ENCODE peak calls at places on chromosomes 12 and 14, in five cellular contexts. A is mesendoderm, F is pancreas, S is tibial nerve, H is left ventricle myocardium inferior. M is an unnamed sample. For H3K4me1, the result is how much of the 10 kb centered on the place peaks cover.

GRCh38 chr14:105294142-105294597 is 6.6 kb downstream of the BRF1 start:
- DNase-seq in A (peak), F (peak), H (peak), S (no peak), M (no peak)

GRCh38 chr12:106409898-106410297 is 52.4 kb downstream of the POLR3B start:
- DNase-seq in H (no peak), A (no peak), F (no peak), S (no peak), M (no peak)

GRCh38 chr12:12441891-12442461 is 85.1 kb downstream of the BORCS5 start:
- DNase-seq in S (no peak), F (no peak), A (no peak), H (no peak), M (no peak)

GRCh38 chr14:58395815-58396626 is at the start of gene TOMM20L:
- DNase-seq in F (peak), S (no peak), A (peak), H (peak), M (peak)

GRCh38 chr14:104821229-104821945 is 20.5 kb downstream of the ZBTB42 start:
- DNase-seq in F (no peak), S (no peak), H (no peak), A (no peak), M (peak)

GRCh38 chr14:83960832-83961512 is 1569.0 kb upstream of the FLRT2 start:
- DNase-seq in H (no peak), F (no peak), A (peak), S (no peak), M (no peak)

GRCh38 chr12:102454808-102455760 is 25.3 kb downstream of the IGF1 start:
- DNase-seq in F (no peak), H (no peak), A (no peak), S (no peak), M (no peak)

GRCh38 chr12:121008347-121009098 is 7.8 kb downstream of the C12orf43 start:
- DNase-seq in H (no peak), A (no peak), S (no peak), F (no peak), M (peak)

GRCh38 chr14:95500201-95500681 is 16.2 kb downstream of the SYNE3 start:
- DNase-seq in F (no peak), H (no peak), S (no peak), A (no peak), M (no peak)

GRCh38 chr14:77605392-77605978 is 11.0 kb downstream of the SPTLC2 start:
- DNase-seq in A (no peak), H (no peak), F (no peak), S (no peak), M (no peak)

GRCh38 chr12:24488091-24488596 is 460.8 kb downstream of the BCAT1 start:
- DNase-seq in A (no peak), H (no peak), F (no peak), S (no peak), M (no peak)

GRCh38 chr12:72982351-72982750 is 710.2 kb downstream of the TRHDE start:
- DNase-seq in F (no peak), A (no peak), S (no peak), H (no peak), M (no peak)

GRCh38 chr12:123092866-123093265 is 58.0 kb downstream of the PITPNM2 start:
- DNase-seq in H (no peak), S (no peak), F (no peak), A (no peak), M (no peak)

GRCh38 chr14:57692671-57693070 is 173.2 kb downstream of the SLC35F4 start:
- DNase-seq in F (no peak), S (no peak), H (no peak), A (peak), M (no peak)

GRCh38 chr12:88338486-88338885 is 196.4 kb downstream of the TMTC3 start:
- DNase-seq in A (no peak), S (no peak), F (no peak), H (no peak), M (no peak)

GRCh38 chr14:82394916-82395315 is 861.3 kb upstream of the SEL1L start:
- DNase-seq in A (no peak), S (no peak), F (no peak), H (no peak), M (no peak)

GRCh38 chr12:120468846-120469449 is 600 bp downstream of the SRSF9 start:
- DNase-seq in S (no peak), A (no peak), H (peak), F (peak), M (peak)

GRCh38 chr14:94026173-94026885 is at the start of gene OTUB2:
- DNase-seq in F (peak), A (peak), S (peak), H (peak), M (peak)

GRCh38 chr12:124828264-124829007 is 35.2 kb downstream of the SCARB1 start:
- DNase-seq in A (peak), F (peak), H (no peak), S (no peak), M (no peak)

DNA sequence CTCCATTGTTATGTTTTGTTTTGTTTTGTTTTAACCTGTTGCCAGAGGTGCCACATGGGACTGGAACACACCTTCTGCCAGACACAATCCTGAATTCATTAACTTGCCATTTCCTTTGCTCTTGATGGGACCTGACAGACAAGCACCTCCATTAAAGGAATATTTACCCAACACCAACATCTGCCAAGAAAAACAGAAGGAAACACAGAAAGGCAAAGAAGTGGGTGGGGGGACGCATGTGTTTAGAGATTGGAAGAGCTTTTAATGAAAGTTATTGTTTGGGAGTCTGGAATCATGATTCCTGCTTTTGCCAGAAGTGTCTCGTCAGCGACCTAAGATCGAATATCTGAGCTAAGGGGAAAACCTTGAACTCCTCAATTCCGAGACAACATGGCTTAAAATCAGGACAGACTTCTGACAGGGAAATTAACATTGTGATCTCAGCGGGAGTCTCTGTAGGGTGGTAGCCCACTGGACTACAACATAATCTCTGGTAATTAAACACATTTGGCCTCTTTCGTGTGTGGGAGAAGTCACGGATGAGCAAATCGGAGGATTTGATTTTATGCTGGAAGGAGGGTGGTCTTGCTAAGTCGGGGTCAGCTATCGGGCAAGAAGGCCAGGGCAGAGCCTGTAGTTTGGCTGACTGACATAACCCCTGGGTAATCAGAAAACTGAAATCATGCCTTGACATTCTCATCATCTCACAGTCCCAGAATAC is 210.3 kb upstream of the FAR2 start:
- DNase-seq in S (no peak), F (no peak), A (no peak), H (no peak), M (no peak)
- H3K4me1 ChIP-seq in S (under half), F (under half), A (under half), H (under half), M (under half)

GRCh38 chr12:104673294-104674062 is 216.7 kb downstream of the CHST11 start:
- DNase-seq in A (no peak), F (no peak), H (no peak), S (no peak), M (no peak)

GRCh38 chr12:104671407-104672095 is 214.8 kb downstream of the CHST11 start:
- DNase-seq in H (peak), A (peak), S (peak), F (peak), M (peak)

GRCh38 chr12:104672096-104672445 is 215.3 kb downstream of the CHST11 start:
- DNase-seq in F (peak), S (no peak), A (no peak), H (no peak), M (no peak)

GRCh38 chr12:104672501-104673265 is 215.9 kb downstream of the CHST11 start:
- DNase-seq in S (no peak), A (no peak), H (peak), F (peak), M (peak)

GRCh38 chr12:104674083-104674482 is 217.3 kb downstream of the CHST11 start:
- DNase-seq in S (no peak), H (no peak), F (no peak), A (no peak), M (no peak)
- H3K4me1 ChIP-seq in S (under half), H (half or more), F (under half), A (under half), M (under half)

GRCh38 chr12:132502882-132503193 is 12.9 kb downstream of the FBRSL1 start:
- DNase-seq in S (no peak), A (no peak), F (no peak), H (no peak), M (no peak)

GRCh38 chr12:132502149-132502881 is 12.4 kb downstream of the FBRSL1 start:
- DNase-seq in H (no peak), F (no peak), A (peak), S (no peak), M (no peak)

GRCh38 chr12:132500137-132500855 is 10.3 kb downstream of the FBRSL1 start:
- DNase-seq in F (no peak), S (no peak), A (peak), H (no peak), M (no peak)

GRCh38 chr12:132500856-132501180 is 10.9 kb downstream of the FBRSL1 start:
- DNase-seq in A (no peak), H (no peak), F (no peak), S (no peak), M (no peak)

DNA sequence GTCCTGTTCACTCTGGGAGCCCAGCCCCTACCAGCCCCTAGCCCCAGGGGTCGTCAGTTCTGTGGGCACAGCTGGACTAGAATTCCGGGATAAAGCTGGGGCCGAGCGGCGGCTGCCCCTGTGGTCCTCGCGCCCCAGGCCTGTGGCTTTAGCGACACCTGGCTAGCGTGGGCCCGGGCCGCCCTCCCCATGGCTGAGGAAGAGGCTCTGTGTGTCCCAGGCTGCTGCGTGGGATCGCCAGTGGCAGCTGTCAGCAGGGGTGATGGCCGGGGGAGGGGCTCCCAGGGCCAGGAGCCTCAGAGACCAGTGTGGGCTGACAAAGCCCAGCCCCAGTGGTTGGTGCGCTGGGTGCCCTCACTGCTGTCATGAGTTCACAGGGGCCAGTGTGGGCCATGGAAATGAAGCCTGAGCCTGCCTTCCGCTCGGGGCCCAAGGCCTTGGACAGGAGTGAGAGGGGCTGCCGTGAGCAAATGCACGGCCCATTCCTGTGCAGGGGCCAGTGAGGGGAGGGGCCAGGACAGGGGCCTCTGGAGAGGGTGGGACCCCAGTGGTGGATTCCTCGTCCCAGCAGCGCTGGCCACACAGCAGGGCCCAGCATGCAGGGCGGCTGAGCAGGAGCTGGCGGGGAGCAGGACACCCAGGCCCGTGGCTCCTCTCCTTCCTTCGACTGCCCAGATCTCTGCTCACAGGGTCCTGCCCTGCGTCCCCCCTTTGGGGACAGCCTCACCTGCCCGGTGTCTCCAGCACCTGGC is 11.4 kb downstream of the FBRSL1 start:
- DNase-seq in A (no peak), H (no peak), S (no peak), F (no peak), M (no peak)
- H3K4me1 ChIP-seq in A (under half), H (half or more), S (half or more), F (half or more), M (under half)

GRCh38 chr12:97235102-97235501 is 227.5 kb upstream of the RMST start:
- DNase-seq in F (no peak), S (no peak), A (peak), H (no peak), M (no peak)
- H3K4me1 ChIP-seq in F (under half), S (under half), A (under half), H (under half), M (under half)

GRCh38 chr12:26162905-26163304 is 32.5 kb upstream of the SSPN start:
- DNase-seq in S (no peak), H (no peak), A (no peak), F (no peak), M (no peak)
- H3K4me1 ChIP-seq in S (under half), H (under half), A (under half), F (under half), M (under half)

GRCh38 chr14:99595034-99595433 is 9.0 kb downstream of the CCDC85C start:
- DNase-seq in F (no peak), H (no peak), S (no peak), A (no peak), M (no peak)
- H3K4me1 ChIP-seq in F (under half), H (half or more), S (under half), A (under half), M (under half)

DNA sequence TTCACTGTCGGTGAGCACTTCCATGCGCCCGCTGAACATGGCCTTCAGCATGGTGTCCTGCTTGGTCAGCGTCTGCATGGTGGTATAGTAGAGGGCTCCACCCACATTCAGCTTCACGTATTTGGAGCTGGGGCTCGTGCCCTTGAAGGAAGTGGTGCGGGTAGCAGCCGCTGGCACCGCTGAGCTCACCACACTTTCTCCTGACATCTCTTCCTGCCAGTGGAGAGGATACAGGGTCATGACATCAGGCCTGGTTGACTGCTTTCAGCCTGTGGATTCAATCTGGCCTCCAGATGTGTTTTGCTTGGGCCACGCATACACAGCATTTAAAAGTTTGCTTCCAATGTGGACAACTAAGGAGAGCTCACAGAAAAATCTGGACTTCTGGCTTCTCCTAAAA is 7.6 kb downstream of the KCTD10 start:
- DNase-seq in S (no peak), H (no peak), A (no peak), F (no peak), M (no peak)
- H3K4me1 ChIP-seq in S (half or more), H (half or more), A (under half), F (under half), M (half or more)

GRCh38 chr14:73780391-73780790 is 66.2 kb upstream of the PNMA1 start:
- DNase-seq in H (no peak), A (no peak), S (no peak), F (no peak), M (no peak)
- H3K4me1 ChIP-seq in H (half or more), A (under half), S (half or more), F (under half), M (half or more)

GRCh38 chr14:90549794-90550591 is 153.2 kb downstream of the CALM1 start:
- DNase-seq in F (no peak), H (no peak), S (no peak), A (no peak), M (no peak)
- H3K4me1 ChIP-seq in F (under half), H (half or more), S (under half), A (under half), M (under half)

GRCh38 chr14:23438130-23438893 is 2.9 kb upstream of the MYH7 start:
- DNase-seq in H (peak), S (no peak), A (no peak), F (no peak), M (no peak)
- H3K4me1 ChIP-seq in H (under half), S (under half), A (under half), F (under half), M (under half)

M was measured in upper lobe of right lung.